ENCODE peak calls at places on chromosome 11, in five cellular contexts. U is astrocyte of the spinal cord, R is A549, M is fibroblast of lung, H is HCT116. N is an unnamed sample.

GRCh38 chr11:124732230-124732629 is 7.5 kb upstream of the NRGN start:
- DNase-seq in M (no peak), U (no peak), R (no peak), H (no peak), N (no peak)

GRCh38 chr11:1844221-1845094 is 5.7 kb downstream of the TNNI2 start:
- DNase-seq in U (peak; percentile 6), R (no peak), M (peak; percentile 24), H (no peak), N (peak; percentile 25)

GRCh38 chr11:62857541-62857982 is 18.2 kb upstream of the WDR74 start:
- DNase-seq in H (no peak), U (no peak), M (no peak), R (no peak), N (no peak)

GRCh38 chr11:102626686-102627085 is 1.6 kb upstream of the MMP20 start:
- DNase-seq in R (no peak), M (no peak), U (no peak), H (no peak), N (no peak)

GRCh38 chr11:575324-575995 is 810 bp upstream of the PHRF1 start:
- DNase-seq in R (peak; percentile 76), M (no peak), U (peak; percentile 12), H (peak; percentile 24), N (no peak)

GRCh38 chr11:130037058-130037457 is 32.6 kb upstream of the APLP2 start:
- DNase-seq in R (no peak), U (peak; percentile 75), M (peak; percentile 51), H (no peak), N (peak; percentile 80)

GRCh38 chr11:115330693-115331482 is 173.3 kb downstream of the CADM1 start:
- DNase-seq in M (no peak), R (no peak), H (no peak), U (no peak), N (no peak)

GRCh38 chr11:126561327-126561893 is 205.9 kb downstream of the ST3GAL4 start:
- DNase-seq in M (peak; percentile 65), U (peak; percentile 65), R (no peak), H (no peak), N (peak; percentile 57)

GRCh38 chr11:28343304-28344233 is 235.4 kb downstream of the METTL15 start:
- DNase-seq in M (peak; percentile 91), U (peak; percentile 90), R (peak; percentile 24), H (peak; percentile 45), N (peak; percentile 86)

GRCh38 chr11:126403658-126404057 is 48.2 kb downstream of the ST3GAL4 start:
- DNase-seq in H (no peak), R (no peak), M (no peak), U (no peak), N (no peak)

GRCh38 chr11:79336740-79337517 is 103.9 kb downstream of the TENM4 start:
- DNase-seq in H (no peak), U (no peak), M (peak; percentile 33), R (no peak), N (peak; percentile 24)

DNA sequence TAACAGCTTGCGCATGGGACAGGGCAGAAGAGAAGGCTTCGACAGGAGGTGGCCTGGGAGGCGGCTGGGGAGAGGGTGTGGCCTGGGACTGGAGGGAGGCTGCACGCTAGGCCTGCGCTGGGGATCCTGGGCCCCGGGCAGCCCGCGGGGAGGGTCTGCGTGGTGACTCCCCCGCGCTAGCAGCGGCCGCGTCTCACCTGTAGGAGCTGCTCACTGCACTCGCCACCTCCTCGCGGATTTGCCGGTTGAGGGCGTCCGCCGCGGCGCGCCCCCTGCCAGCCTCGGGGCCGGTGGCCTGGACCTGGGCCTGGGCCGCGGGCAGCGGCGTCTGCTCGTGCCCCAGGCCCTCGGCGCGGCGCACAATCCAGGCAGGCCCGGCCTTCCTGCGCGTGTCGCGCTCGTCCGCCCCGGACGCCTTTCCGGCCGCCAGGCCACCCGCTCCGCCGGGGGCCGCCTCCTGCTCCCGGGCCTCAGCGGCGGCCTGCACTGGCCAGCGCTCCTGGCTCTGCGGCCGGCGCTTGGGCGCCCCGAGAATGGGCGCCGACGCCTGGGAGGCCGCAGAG is 1.5 kb downstream of the MAP6 start:
- DNase-seq in U (no peak), H (no peak), M (no peak), R (peak; percentile 38), N (no peak)
- H3K4me3 ChIP-seq in U (peak overlapping the region; percentile 26), H (no peak overlapping the region), M (no peak overlapping the region), R (peak overlapping the region; percentile 63), N (peak overlapping the region; percentile 20)

GRCh38 chr11:47248664-47249377 is at the start of gene ACP2:
- DNase-seq in H (peak; percentile 79), U (peak; percentile 90), R (peak; percentile 81), M (peak; percentile 91), N (peak; percentile 84)
- TF ChIP-seq CTCF in H (peak; percentile 28), U (peak; percentile 40), R (peak; percentile 35), M (peak; percentile 37), N (peak; percentile 29)

GRCh38 chr11:13339196-13340153 is 61.9 kb downstream of the BMAL1 start:
- DNase-seq in R (peak; percentile 83), M (peak; percentile 99), U (peak; percentile 88), H (no peak), N (peak; percentile 95)

GRCh38 chr11:13337986-13338436 is 60.4 kb downstream of the BMAL1 start:
- DNase-seq in R (peak; percentile 43), U (peak; percentile 79), M (peak; percentile 82), H (no peak), N (peak; percentile 64)

GRCh38 chr11:13336246-13336873 is 58.8 kb downstream of the BMAL1 start:
- DNase-seq in R (no peak), M (peak; percentile 29), H (no peak), U (peak; percentile 39), N (no peak)

GRCh38 chr11:13341028-13341427 is 63.4 kb downstream of the BMAL1 start:
- DNase-seq in U (no peak), H (no peak), M (no peak), R (no peak), N (no peak)

DNA sequence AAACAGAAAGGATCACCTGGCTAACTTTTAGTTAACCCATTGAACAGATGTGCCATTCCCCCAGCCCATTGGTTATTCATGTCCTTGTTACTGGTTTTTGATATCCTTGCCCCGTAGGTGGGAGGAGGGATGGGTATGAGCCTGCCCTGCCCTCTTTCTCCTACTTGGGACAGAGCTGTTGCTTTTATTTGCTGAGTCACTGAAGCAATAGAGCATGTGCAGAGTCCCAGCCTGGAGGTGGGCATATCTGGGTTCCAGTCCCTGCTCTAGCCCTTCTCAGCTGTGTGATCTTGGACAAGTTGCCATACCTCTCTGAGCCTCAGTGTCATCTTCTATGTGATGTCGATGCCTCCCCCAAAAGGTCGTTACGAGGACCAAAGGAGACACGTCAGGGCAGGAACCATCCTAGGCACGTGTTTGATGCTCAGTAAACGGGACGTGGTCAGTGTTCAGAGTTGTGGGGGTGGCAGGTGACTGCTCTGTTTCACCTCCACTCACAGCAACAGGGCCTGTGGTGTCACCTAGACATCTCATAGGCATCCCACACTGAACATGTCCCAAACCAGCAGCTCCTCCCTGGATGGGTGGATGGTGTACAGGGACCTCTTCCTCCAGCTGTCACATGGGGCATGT is 61.0 kb downstream of the BMAL1 start:
- DNase-seq in H (no peak), R (peak; percentile 81), M (peak; percentile 65), U (no peak), N (peak; percentile 62)
- H3K4me3 ChIP-seq in H (peak overlapping the region; percentile 56), R (peak overlapping the region; percentile 39), M (peak overlapping the region; percentile 43), U (peak overlapping the region; percentile 24), N (peak overlapping the region; percentile 32)

GRCh38 chr11:67468835-67469811 is at the start of gene TMEM134:
- DNase-seq in H (peak; percentile 82), M (peak; percentile 90), U (peak; percentile 91), R (peak; percentile 81), N (peak; percentile 87)
- TF ChIP-seq CTCF in H (peak; percentile 28), M (peak; percentile 19), U (peak; percentile 45), R (peak; percentile 53), N (no peak)

GRCh38 chr11:86672007-86672621 is at the start of gene ME3:
- DNase-seq in M (peak; percentile 59), U (peak; percentile 58), R (peak; percentile 60), H (no peak), N (peak; percentile 49)

GRCh38 chr11:86669424-86669823 is 3.0 kb downstream of the ME3 start:
- DNase-seq in H (no peak), M (no peak), R (no peak), U (no peak), N (no peak)

GRCh38 chr11:86670179-86670578 is 2.2 kb downstream of the ME3 start:
- DNase-seq in U (no peak), M (peak; percentile 90), R (no peak), H (no peak), N (peak; percentile 66)

GRCh38 chr11:86673055-86673843 is 833 bp upstream of the ME3 start:
- DNase-seq in U (no peak), R (no peak), H (no peak), M (no peak), N (no peak)

GRCh38 chr11:86671386-86672006 is 920 bp downstream of the ME3 start:
- DNase-seq in H (no peak), U (peak; percentile 33), R (peak; percentile 44), M (peak; percentile 42), N (peak; percentile 41)
- H3K4me3 ChIP-seq in H (peak overlapping the region; percentile 47), U (peak overlapping the region; percentile 64), R (peak overlapping the region; percentile 61), M (peak overlapping the region; percentile 72), N (peak overlapping the region; percentile 67)

DNA sequence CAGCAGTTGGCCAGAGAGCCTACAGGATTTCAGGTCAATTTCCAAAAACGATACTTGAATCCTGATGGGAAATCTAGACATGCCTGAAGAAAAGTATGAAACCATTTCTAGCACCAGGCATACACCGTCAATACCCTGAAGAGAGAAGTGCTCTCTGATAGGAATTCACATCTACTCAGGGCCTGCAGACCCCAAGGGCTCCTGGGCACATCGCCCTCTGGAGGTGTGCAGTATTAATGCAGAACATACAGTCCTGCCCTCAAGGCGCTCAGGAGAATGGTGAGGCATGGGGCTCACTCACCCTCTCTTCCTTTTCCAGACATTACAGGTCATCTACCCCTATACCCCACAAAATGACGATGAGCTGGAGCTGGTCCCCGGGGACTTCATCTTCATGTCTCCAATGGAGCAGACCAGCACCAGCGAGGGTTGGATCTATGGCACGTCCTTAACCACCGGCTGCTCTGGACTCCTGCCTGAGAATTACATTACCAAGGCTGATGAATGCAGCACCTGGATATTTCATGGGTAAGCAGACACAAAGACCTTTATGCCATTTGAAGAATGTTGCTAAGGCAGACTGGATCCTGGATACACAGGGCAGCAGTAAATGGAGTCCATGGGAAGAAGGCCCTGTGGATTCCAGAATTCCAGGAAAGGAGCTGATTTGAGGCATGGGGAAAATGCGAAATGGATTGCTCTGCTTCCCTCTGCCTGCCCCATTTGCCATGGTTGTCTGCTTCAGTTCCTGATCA is 49.3 kb upstream of the CRTAM start:
- DNase-seq in U (no peak), H (no peak), R (no peak), M (no peak), N (no peak)
- TF ChIP-seq CTCF in U (no peak), H (peak; percentile 64), R (peak; percentile 30), M (no peak), N (peak; percentile 26)

N was measured in fibroblast of mammary gland.